ENCODE peak calls at places on chromosomes 12 and 14, in nine cellular contexts. M is mesendoderm, L is fibroblast of the aortic adventitia, I is adrenal gland, X is LoVo, Y is Daoy, G is lung microvascular endothelial cell, P is T follicular helper cell, N is GM20000. V is an unnamed sample.

GRCh38 chr12:71865166-71865713 is 25.7 kb downstream of the TBC1D15 start:
- DNase-seq in M (peak; percentile 29), L (peak; percentile 94), I (no peak), X (no peak), Y (peak; percentile 84), G (peak; percentile 17), P (no peak), N (no peak), V (peak; percentile 90)

GRCh38 chr14:22131749-22132476 is 457.1 kb downstream of the DAD1 start:
- DNase-seq in M (peak; percentile 59), L (no peak), I (no peak), X (no peak), Y (no peak), G (peak; percentile 2), P (no peak), N (no peak), V (no peak)

GRCh38 chr12:98955284-98955683 is 310.2 kb downstream of the APAF1 start:
- DNase-seq in M (peak; percentile 86), L (peak; percentile 2), I (no peak), X (peak; percentile 48), Y (peak; percentile 42), G (peak; percentile 8), P (no peak), N (peak; percentile 28), V (peak; percentile 9)

GRCh38 chr12:124740691-124741137 is 123.0 kb downstream of the SCARB1 start:
- DNase-seq in M (peak; percentile 65), L (no peak), I (peak; percentile 51), X (no peak), Y (peak; percentile 73), G (peak; percentile 83), P (no peak), N (peak; percentile 49), V (no peak)

GRCh38 chr14:73397810-73398209 is 60.5 kb downstream of the NUMB start:
- DNase-seq in M (peak; percentile 21), L (no peak), I (no peak), X (no peak), Y (no peak), G (no peak), P (no peak), N (no peak), V (no peak)

GRCh38 chr14:64591809-64592208 is 42.0 kb downstream of the PPP1R36 start:
- DNase-seq in M (no peak), L (no peak), I (no peak), X (no peak), Y (no peak), G (no peak), P (no peak), N (no peak), V (no peak)

GRCh38 chr14:21070610-21071224 is 613 bp downstream of the ARHGEF40 start:
- DNase-seq in M (peak; percentile 94), L (peak; percentile 45), I (peak; percentile 55), X (no peak), Y (peak; percentile 73), G (peak; percentile 32), P (no peak), N (peak; percentile 70), V (peak; percentile 54)

GRCh38 chr14:34766060-34766459 is 51.7 kb upstream of the CFL2 start:
- DNase-seq in M (no peak), L (no peak), I (no peak), X (no peak), Y (no peak), G (no peak), P (no peak), N (no peak), V (no peak)

GRCh38 chr12:110647669-110648068 is 33.7 kb downstream of the TCTN1 start:
- DNase-seq in M (no peak), L (no peak), I (no peak), X (no peak), Y (no peak), G (peak; percentile 13), P (no peak), N (no peak), V (no peak)

GRCh38 chr12:46455648-46456352 is 83.2 kb upstream of the SLC38A2 start:
- DNase-seq in M (no peak), L (no peak), I (no peak), X (peak; percentile 73), Y (peak; percentile 40), G (no peak), P (no peak), N (no peak), V (no peak)

GRCh38 chr12:5498081-5498480 is 66.2 kb downstream of the NTF3 start:
- DNase-seq in M (no peak), L (no peak), I (no peak), X (no peak), Y (peak; percentile 62), G (no peak), P (no peak), N (no peak), V (no peak)

GRCh38 chr12:127655691-127656090 is 611.3 kb upstream of the TMEM132C start:
- DNase-seq in M (no peak), L (peak; percentile 67), I (no peak), X (no peak), Y (peak; percentile 47), G (no peak), P (no peak), N (no peak), V (peak; percentile 41)

GRCh38 chr14:72986214-72986613 is 40.7 kb downstream of the ZFYVE1 start:
- DNase-seq in M (no peak), L (no peak), I (no peak), X (no peak), Y (no peak), G (no peak), P (no peak), N (no peak), V (no peak)

GRCh38 chr12:71019282-71019831 is 98.8 kb upstream of the PTPRR start:
- DNase-seq in M (peak; percentile 39), L (no peak), I (no peak), X (no peak), Y (no peak), G (no peak), P (no peak), N (no peak), V (no peak)

GRCh38 chr12:106248177-106248848 is 493 bp upstream of the CKAP4 start:
- DNase-seq in M (peak; percentile 64), L (peak; percentile 84), I (peak; percentile 66), X (peak; percentile 18), Y (peak; percentile 89), G (peak; percentile 47), P (no peak), N (peak; percentile 68), V (peak; percentile 85)

GRCh38 chr14:95903616-95904107 is 27.0 kb downstream of the TUNAR start:
- DNase-seq in M (no peak), L (no peak), I (no peak), X (no peak), Y (no peak), G (no peak), P (no peak), N (no peak), V (no peak)

GRCh38 chr14:78829274-78829673 is 659.1 kb downstream of the NRXN3 start:
- DNase-seq in M (no peak), L (no peak), I (no peak), X (no peak), Y (no peak), G (no peak), P (no peak), N (no peak), V (no peak)

GRCh38 chr12:109191621-109192250 is 75.3 kb downstream of the ACACB start:
- DNase-seq in M (no peak), L (no peak), I (no peak), X (no peak), Y (peak; percentile 75), G (no peak), P (no peak), N (no peak), V (no peak)

GRCh38 chr14:99627510-99628381 is 17.2 kb upstream of the HHIPL1 start:
- DNase-seq in M (no peak), L (no peak), I (no peak), X (no peak), Y (no peak), G (no peak), P (no peak), N (no peak), V (no peak)

GRCh38 chr12:57838594-57839302 is 7.8 kb downstream of the CTDSP2 start:
- DNase-seq in M (no peak), L (peak; percentile 53), I (no peak), X (no peak), Y (no peak), G (peak; percentile 75), P (no peak), N (no peak), V (no peak)

GRCh38 chr12:106084048-106084671 is 54.6 kb downstream of the NUAK1 start:
- DNase-seq in M (peak; percentile 99), L (peak; percentile 66), I (no peak), X (peak; percentile 61), Y (peak; percentile 96), G (no peak), P (no peak), N (no peak), V (peak; percentile 81)

GRCh38 chr14:104953896-104954656 is 24.1 kb downstream of the AHNAK2 start:
- DNase-seq in M (no peak), L (no peak), I (no peak), X (no peak), Y (no peak), G (no peak), P (no peak), N (no peak), V (no peak)

GRCh38 chr12:131865196-131865875 is 29.1 kb upstream of the ULK1 start:
- DNase-seq in M (no peak), L (no peak), I (no peak), X (peak; percentile 73), Y (peak; percentile 83), G (no peak), P (no peak), N (no peak), V (no peak)